ENCODE peak calls at places on chromosomes 2 and 18, in ten cellular contexts. Q, O, M, L, S, N, R, H, X and A are unnamed samples.

GRCh38 chr2:138279871-138280270 is 221.7 kb upstream of the SPOPL start:
- DNase-seq in L (no peak), H (no peak), X (no peak), R (no peak), O (no peak), N (no peak), M (no peak), S (no peak), Q (no peak), A (no peak)

GRCh38 chr2:84894131-84894586 is 11.3 kb upstream of the TMSB10 start:
- DNase-seq in H (no peak), O (no peak), R (no peak), L (peak), Q (no peak), S (no peak), M (no peak), N (no peak), X (no peak), A (no peak)

GRCh38 chr18:23186781-23187180 is 51.5 kb downstream of the CABLES1 start:
- DNase-seq in R (no peak), Q (no peak), H (no peak), M (no peak), O (no peak), X (no peak), S (no peak), N (no peak), L (no peak), A (no peak)

GRCh38 chr2:168766600-168766999 is 35.8 kb upstream of the NOSTRIN start:
- DNase-seq in M (no peak), S (no peak), H (no peak), O (no peak), N (no peak), X (no peak), R (no peak), L (peak), Q (no peak), A (no peak)

GRCh38 chr2:37664190-37664751 is 7.2 kb downstream of the CDC42EP3 start:
- DNase-seq in R (no peak), N (no peak), S (no peak), Q (no peak), M (no peak), O (no peak), L (no peak), H (no peak), X (no peak), A (no peak)

GRCh38 chr2:10389191-10389590 is 58.9 kb downstream of the ODC1 start:
- DNase-seq in L (no peak), M (no peak), N (no peak), H (no peak), S (no peak), X (no peak), O (no peak), R (no peak), Q (no peak), A (no peak)

GRCh38 chr18:68662779-68663178 is 52.1 kb downstream of the TMX3 start:
- DNase-seq in R (no peak), X (no peak), H (peak), N (no peak), S (no peak), M (no peak), Q (peak), O (no peak), L (peak), A (no peak)

GRCh38 chr18:74806073-74806472 is 208.4 kb downstream of the ZNF407 start:
- DNase-seq in H (no peak), S (no peak), N (no peak), Q (no peak), O (no peak), X (no peak), M (no peak), R (no peak), L (peak), A (no peak)

GRCh38 chr18:45133246-45133645 is 452.6 kb downstream of the SETBP1 start:
- DNase-seq in R (no peak), O (no peak), M (no peak), S (no peak), Q (no peak), N (no peak), X (no peak), L (no peak), H (no peak), A (no peak)

GRCh38 chr2:109435866-109436634 is 177.7 kb downstream of the SEPTIN10 start:
- DNase-seq in N (no peak), M (no peak), L (no peak), Q (peak), X (no peak), R (no peak), O (peak), S (no peak), H (no peak), A (no peak)

GRCh38 chr2:121689356-121689755 is 40.1 kb upstream of the CLASP1 start:
- DNase-seq in X (peak), O (no peak), R (no peak), H (peak), Q (peak), N (peak), L (peak), S (no peak), M (peak), A (peak)

GRCh38 chr2:119253760-119254600 is 30.3 kb downstream of the STEAP3 start:
- DNase-seq in X (no peak), H (no peak), Q (no peak), O (no peak), L (no peak), S (no peak), N (no peak), R (no peak), M (no peak), A (no peak)

GRCh38 chr2:232219496-232219870 is 159.1 kb upstream of the ALPP start:
- DNase-seq in Q (no peak), H (no peak), R (no peak), M (no peak), N (no peak), O (no peak), X (no peak), S (peak), L (no peak), A (no peak)

GRCh38 chr18:8627540-8627939 is 18.3 kb downstream of the RAB12 start:
- DNase-seq in H (no peak), M (no peak), X (no peak), S (no peak), Q (no peak), N (no peak), O (no peak), R (no peak), L (no peak), A (no peak)

GRCh38 chr2:44671276-44671675 is 270.2 kb upstream of the SIX3 start:
- DNase-seq in S (no peak), N (no peak), Q (no peak), M (no peak), L (no peak), X (no peak), H (no peak), R (no peak), O (no peak), A (no peak)

GRCh38 chr2:44672431-44672830 is 269.1 kb upstream of the SIX3 start:
- DNase-seq in S (no peak), R (no peak), N (no peak), O (no peak), L (no peak), M (no peak), H (no peak), X (no peak), Q (no peak), A (no peak)

GRCh38 chr2:44663471-44664073 is 277.9 kb upstream of the SIX3 start:
- DNase-seq in L (no peak), H (no peak), O (no peak), X (no peak), R (no peak), N (no peak), S (no peak), M (no peak), Q (no peak), A (no peak)

GRCh38 chr2:44671896-44672295 is 269.6 kb upstream of the SIX3 start:
- DNase-seq in L (no peak), R (no peak), N (no peak), O (no peak), X (no peak), Q (no peak), M (no peak), H (no peak), S (no peak), A (no peak)

DNA sequence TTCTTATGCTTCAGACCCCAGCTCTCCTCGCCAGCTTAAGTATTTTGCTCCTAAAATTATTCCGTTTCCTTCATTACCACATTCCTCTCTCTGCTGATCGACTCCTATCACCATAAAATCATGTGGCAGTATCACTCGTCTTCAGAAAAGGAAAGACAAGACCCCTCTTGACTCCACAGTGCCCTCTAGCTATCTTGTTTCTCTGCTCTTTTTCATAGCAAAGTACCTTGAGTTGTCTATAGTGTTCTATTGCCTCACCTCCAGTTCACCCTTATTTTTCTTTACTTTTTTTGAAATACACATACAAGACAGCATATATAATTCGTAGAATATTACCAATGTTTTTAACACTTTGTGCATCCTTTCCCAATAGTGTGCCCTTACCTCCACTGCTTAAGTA is 273.2 kb upstream of the SIX3 start:
- DNase-seq in H (no peak), X (no peak), Q (peak), M (no peak), R (no peak), O (no peak), S (no peak), N (no peak), L (peak), A (no peak)
- TF ChIP-seq CTCF in H (no peak), X (peak), Q (peak), M (no peak), R (peak), O (no peak), S (no peak), N (peak), L (no peak), A (peak)

GRCh38 chr2:144088863-144089262 is 431.1 kb downstream of the ZEB2 start:
- DNase-seq in S (no peak), O (no peak), L (no peak), R (no peak), X (no peak), M (no peak), Q (no peak), H (no peak), N (no peak), A (no peak)
- TF ChIP-seq CTCF in S (no peak), O (no peak), L (no peak), R (no peak), X (no peak), M (no peak), Q (no peak), H (no peak), N (no peak), A (no peak)

GRCh38 chr2:101790856-101791255 is 93.3 kb downstream of the MAP4K4 start:
- DNase-seq in L (no peak), S (no peak), R (no peak), N (peak), X (no peak), M (no peak), H (peak), O (no peak), Q (peak), A (no peak)

GRCh38 chr2:101794141-101794540 is 96.6 kb downstream of the MAP4K4 start:
- DNase-seq in N (no peak), L (no peak), O (no peak), H (no peak), M (no peak), R (no peak), X (no peak), S (no peak), Q (no peak), A (no peak)

GRCh38 chr2:101792208-101792607 is 94.7 kb downstream of the MAP4K4 start:
- DNase-seq in M (no peak), L (no peak), R (no peak), O (no peak), H (no peak), N (no peak), Q (no peak), S (no peak), X (no peak), A (no peak)

GRCh38 chr2:101795033-101795432 is 97.5 kb downstream of the MAP4K4 start:
- DNase-seq in X (no peak), Q (peak), O (no peak), R (no peak), S (no peak), M (no peak), H (no peak), L (no peak), N (no peak), A (no peak)

DNA sequence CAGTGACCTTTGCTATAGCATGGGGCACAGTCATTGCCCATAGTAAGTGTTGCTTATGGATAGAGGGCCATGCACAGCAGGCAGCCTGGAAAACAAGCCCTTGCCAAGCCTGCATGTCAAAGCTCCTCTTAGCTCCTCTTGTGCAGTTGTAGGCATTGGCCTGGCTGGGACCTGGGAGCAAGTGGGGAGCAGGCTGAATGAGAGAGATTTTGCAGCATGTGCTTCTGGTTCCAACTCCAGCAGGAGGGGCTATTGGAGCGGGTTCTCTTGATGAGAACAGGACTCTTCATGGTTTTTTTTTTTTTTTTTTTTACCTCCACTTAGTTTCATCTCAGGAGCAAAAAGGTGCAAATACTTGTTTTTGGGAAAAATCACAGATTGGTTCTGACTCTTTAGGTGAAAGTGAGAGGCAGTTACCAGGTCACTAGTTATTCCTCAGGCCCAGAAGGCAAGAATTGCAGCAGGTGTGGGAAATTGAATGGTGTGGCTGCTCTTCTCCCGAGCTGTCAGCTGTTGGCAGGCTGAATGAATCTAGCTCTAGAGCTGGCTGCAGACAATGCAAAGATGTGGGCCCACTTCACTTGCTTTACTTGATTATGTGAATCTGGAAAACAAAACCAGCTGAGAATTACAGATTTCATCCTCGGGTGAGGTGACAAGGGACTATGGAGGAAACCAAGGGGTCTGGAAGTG is 95.9 kb downstream of the MAP4K4 start:
- DNase-seq in L (no peak), S (no peak), R (no peak), H (no peak), X (no peak), O (no peak), M (no peak), N (no peak), Q (peak), A (no peak)
- TF ChIP-seq CTCF in L (no peak), S (no peak), R (peak), H (no peak), X (peak), O (no peak), M (no peak), N (peak), Q (peak), A (peak)

GRCh38 chr2:132654968-132655367 is 15.0 kb downstream of the LYPD1 start:
- DNase-seq in R (no peak), S (no peak), M (no peak), X (no peak), N (no peak), H (no peak), O (no peak), L (peak), Q (no peak), A (no peak)

GRCh38 chr2:132652501-132652900 is 17.5 kb downstream of the LYPD1 start:
- DNase-seq in Q (no peak), N (no peak), S (no peak), X (no peak), O (no peak), M (no peak), L (no peak), R (no peak), H (no peak), A (no peak)

GRCh38 chr2:132656213-132656612 is 13.8 kb downstream of the LYPD1 start:
- DNase-seq in N (no peak), R (no peak), O (no peak), Q (no peak), L (no peak), X (no peak), H (peak), M (no peak), S (no peak), A (no peak)

GRCh38 chr2:132646805-132647115 is 23.2 kb downstream of the LYPD1 start:
- DNase-seq in X (no peak), S (no peak), Q (no peak), L (no peak), O (no peak), M (no peak), R (no peak), H (no peak), N (no peak), A (no peak)

DNA sequence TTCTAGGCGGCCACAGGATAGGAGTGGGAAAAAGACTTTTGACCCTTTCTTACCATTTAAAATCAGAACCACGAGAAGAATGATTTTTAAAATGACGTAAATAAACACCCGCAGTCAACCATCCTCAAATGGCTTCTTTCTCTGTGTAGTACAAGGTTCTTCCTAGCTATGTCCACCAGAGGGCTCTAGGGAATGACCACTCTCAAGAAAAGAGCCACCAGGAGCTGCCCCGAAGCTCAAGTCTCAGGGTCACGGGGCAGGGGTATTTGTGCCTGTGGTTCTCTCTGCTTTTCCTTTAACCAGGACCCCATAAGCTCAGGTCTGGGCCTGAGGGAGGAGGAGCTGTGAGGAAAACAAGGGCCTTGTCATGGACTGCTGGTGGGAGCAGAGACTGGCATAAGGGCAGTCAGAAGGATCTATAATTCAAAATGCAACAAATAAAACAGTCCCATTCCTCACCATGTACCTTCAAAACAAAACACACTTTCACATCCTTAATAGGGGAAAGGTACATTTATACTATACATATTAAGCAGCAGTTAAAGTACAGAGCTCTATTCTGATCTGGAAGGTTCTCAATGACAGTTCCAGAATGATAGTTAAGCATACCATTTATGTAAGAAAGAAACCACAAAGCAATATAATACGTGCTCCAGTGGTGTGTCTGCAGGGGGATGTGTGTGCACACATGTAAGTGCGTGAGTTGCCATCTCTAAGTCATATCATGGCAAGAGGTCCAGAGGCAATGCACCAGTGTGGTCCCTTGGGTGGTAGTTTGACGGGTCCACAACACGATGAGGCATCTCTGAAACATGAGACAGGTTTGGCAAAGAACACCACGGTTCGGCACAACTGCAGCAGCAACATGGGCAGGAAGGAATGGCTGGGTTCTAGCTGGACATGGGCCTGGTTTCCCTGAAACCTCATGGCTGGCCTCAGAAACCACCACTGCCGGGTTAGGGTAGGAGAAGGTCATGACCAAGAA is 18.6 kb downstream of the LYPD1 start:
- DNase-seq in H (peak), S (no peak), R (no peak), Q (peak), N (no peak), X (peak), O (no peak), M (no peak), L (peak), A (no peak)
- TF ChIP-seq CTCF in H (peak), S (no peak), R (peak), Q (peak), N (peak), X (peak), O (peak), M (no peak), L (no peak), A (peak)

DNA sequence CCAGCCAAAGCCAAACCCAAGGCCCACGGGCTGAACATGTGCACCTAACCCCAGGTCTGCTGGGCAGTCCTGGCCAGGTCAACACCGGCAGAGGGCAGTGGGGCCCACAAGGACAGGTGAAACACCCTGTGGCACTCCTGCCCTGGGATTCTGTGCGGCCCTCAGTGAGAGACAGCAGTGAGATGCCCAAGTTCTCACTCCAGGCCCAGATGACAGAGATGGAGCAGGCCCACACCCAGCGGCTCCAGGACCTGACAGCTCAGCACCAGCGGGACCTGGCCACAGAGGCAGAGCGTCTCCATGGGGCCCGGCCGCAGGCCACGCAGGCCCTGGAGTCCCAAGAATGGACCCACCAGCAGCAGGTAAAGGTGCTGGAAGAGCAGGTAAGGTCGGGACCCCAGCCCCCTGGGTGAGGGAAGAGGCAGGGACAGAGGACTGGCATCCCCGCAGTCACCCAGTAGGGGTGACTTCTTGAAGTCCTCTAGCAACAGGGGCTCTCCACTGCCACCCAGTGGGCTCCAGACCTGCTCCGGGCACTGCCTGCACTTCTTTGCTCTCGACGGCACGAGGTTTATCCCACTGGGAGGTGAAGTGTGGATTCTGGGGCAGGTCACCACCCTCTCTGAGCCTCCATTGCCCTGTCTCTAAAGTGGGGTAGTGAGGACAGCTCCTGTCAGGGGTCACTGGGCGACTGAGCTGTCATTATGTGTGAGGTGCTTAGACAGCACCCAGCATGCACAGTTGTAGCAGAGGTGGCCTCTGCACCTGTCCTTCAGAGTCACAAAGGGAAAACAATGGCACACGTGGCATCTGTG is 8.8 kb upstream of the SNED1 start:
- DNase-seq in X (peak), N (no peak), H (peak), R (no peak), L (peak), M (no peak), Q (peak), O (no peak), S (no peak), A (no peak)
- TF ChIP-seq CTCF in X (peak), N (peak), H (peak), R (peak), L (peak), M (peak), Q (peak), O (peak), S (peak), A (peak)

GRCh38 chr2:9095690-9096089 is 92.2 kb upstream of the MBOAT2 start:
- DNase-seq in X (no peak), N (no peak), M (no peak), Q (peak), O (no peak), L (no peak), R (no peak), S (no peak), H (peak), A (no peak)
- TF ChIP-seq CTCF in X (peak), N (no peak), M (no peak), Q (peak), O (no peak), L (no peak), R (peak), S (no peak), H (peak), A (no peak)

DNA sequence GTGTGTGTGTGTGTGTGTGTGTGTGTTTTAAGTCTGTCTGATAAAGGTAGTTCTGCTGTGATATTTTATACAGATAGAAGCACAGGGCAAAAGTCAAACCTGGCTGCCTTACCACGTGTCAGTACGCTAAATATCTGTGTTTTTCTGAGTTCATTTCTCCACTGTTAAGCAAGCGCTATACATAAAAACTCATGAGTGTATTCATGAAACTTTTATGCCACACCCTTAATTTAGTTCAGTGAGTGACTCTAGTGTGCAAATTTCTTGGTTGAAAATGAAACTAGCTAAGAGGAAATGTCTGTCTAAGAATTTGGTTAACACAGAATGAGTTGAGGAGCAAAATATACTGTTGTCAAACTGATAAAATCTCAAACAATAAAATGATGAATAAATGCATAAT is 11.2 kb downstream of the CASP10 start:
- DNase-seq in X (no peak), H (no peak), R (peak), M (no peak), O (no peak), L (no peak), S (peak), N (no peak), Q (no peak), A (no peak)
- TF ChIP-seq CTCF in X (no peak), H (no peak), R (no peak), M (no peak), O (no peak), L (no peak), S (no peak), N (no peak), Q (no peak), A (no peak)

GRCh38 chr2:62724886-62725711 is 19.6 kb downstream of the EHBP1 start:
- DNase-seq in Q (no peak), X (peak), L (peak), O (no peak), H (no peak), S (no peak), R (no peak), M (no peak), N (no peak), A (no peak)
- TF ChIP-seq CTCF in Q (no peak), X (peak), L (peak), O (no peak), H (no peak), S (no peak), R (no peak), M (no peak), N (peak), A (peak)